ENCODE peak calls at places on chromosomes 4 and X, in four cellular contexts. Q, V, F and K are unnamed samples. For H3K36me3, the result is how much of the 10 kb centered on the place peaks cover.

GRCh38 chrX:119698835-119699234 is 5.9 kb upstream of the SEPTIN6 start:
- DNase-seq in Q (peak), V (no peak), F (no peak), K (peak)

GRCh38 chr4:82172186-82172585 is 201.6 kb downstream of the HNRNPD start:
- DNase-seq in V (no peak), F (no peak), Q (no peak), K (no peak)

GRCh38 chrX:131288738-131289511 is at the start of gene IGSF1:
- DNase-seq in V (no peak), Q (peak), F (no peak), K (peak)

GRCh38 chr4:140176735-140177134 is 22.8 kb upstream of the MAML3 start:
- DNase-seq in F (no peak), V (no peak), Q (no peak), K (no peak)

GRCh38 chr4:78545275-78546246 is 6.0 kb upstream of the ANXA3 start:
- DNase-seq in Q (no peak), F (no peak), V (no peak), K (no peak)

GRCh38 chrX:153520286-153520917 is 3.0 kb downstream of the ATP2B3 start:
- DNase-seq in Q (no peak), F (no peak), V (no peak), K (no peak)

GRCh38 chrX:133549319-133549933 is 134.1 kb upstream of the GPC4 start:
- DNase-seq in F (no peak), V (no peak), Q (no peak), K (no peak)

GRCh38 chr4:166415749-166416148 is 542.7 kb downstream of the TLL1 start:
- DNase-seq in Q (no peak), V (no peak), F (no peak), K (no peak)

GRCh38 chr4:6750302-6751221 is 32.0 kb upstream of the KIAA0232 start:
- DNase-seq in F (no peak), V (no peak), Q (no peak), K (no peak)

GRCh38 chr4:38743866-38744265 is 38.9 kb downstream of the TLR10 start:
- DNase-seq in V (no peak), F (no peak), Q (no peak), K (no peak)

DNA sequence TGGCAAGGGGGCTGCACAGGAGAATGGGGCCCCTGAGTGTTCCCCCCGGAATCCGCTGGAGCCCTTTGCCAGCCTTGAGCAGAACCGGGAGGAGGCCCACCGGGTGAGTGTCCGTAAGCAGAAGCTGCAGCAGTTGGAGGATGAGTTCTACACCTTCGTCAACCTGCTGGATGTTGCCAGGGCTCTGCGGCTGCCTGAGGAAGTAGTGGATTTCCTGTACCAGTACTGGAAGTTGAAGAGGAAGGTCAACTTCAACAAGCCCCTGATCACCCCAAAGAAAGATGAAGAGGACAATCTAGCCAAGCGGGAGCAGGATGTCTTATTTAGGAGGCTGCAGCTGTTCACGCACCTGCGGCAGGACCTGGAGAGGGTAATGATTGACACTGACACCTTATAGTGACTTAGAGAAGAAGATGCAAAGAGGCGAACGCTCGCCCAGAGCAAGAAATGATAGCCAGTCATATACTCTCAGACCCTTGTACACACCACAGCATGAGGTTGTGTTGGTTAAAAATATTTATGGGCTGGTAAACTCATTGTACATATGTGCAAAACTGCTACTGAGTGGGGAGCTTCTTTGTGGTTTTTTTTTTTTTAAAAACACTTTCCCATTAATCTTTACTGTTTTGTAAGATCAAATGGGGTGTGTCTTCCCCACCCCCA is 52.5 kb downstream of the JADE1 start:
- DNase-seq in F (no peak), Q (no peak), V (no peak), K (no peak)
- H3K36me3 ChIP-seq in F (under half), Q (half or more), V (under half), K (half or more)

DNA sequence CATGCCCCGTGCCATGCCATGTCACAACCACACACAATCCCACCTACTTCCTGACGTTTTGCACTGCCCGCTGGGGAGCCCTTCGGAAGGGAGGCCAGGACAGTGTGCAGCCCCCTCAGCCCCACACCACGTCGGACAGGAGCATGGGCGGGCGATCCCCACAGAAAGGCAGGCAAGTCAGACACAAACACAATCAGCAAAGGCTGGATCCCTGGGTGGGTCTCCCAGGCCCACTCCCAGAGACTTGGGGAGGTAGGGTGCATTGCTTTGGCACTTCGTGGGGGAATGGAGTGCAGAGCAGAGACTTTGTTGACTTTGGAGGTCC is 14.1 kb downstream of the LETM1 start:
- DNase-seq in Q (no peak), V (no peak), F (no peak), K (no peak)
- H3K36me3 ChIP-seq in Q (under half), V (under half), F (under half), K (under half)

GRCh38 chr4:25783943-25784342 is 78.8 kb downstream of the SEL1L3 start:
- DNase-seq in Q (no peak), F (no peak), V (no peak), K (no peak)
- H3K36me3 ChIP-seq in Q (under half), F (under half), V (under half), K (under half)

GRCh38 chrX:71400710-71401109 is 34.6 kb downstream of the TAF1 start:
- DNase-seq in F (no peak), Q (no peak), V (no peak), K (no peak)
- H3K36me3 ChIP-seq in F (under half), Q (half or more), V (under half), K (under half)